ENCODE peak calls at places on chromosomes 13 and 19, in seven cellular contexts. K is CD4-positive, alpha-beta T cell; O is WERI-Rb-1; N is T-helper 1 cell; R is WTC11; G is activated gamma-delta T cell treated with anti-CD3 and anti-CD28 coated beads, Interleukin-2, amount 50 U/mL, for 16 hours; X is NCI-H1694 treated with DMSO at 0.1 percent for 48 hours. M is an unnamed sample.

GRCh38 chr13:94291631-94292322 is 187.7 kb downstream of the DCT start:
- DNase-seq in X (no peak), O (no peak), K (no peak), R (no peak), N (no peak), G (no peak), M (no peak)

GRCh38 chr19:510606-511100 is 3.4 kb downstream of the TPGS1 start:
- DNase-seq in N (peak), G (peak), O (peak), R (peak), K (peak), X (peak), M (peak)

GRCh38 chr19:572891-573825 is 762 bp downstream of the BSG start:
- DNase-seq in X (no peak), K (no peak), O (peak), R (no peak), G (no peak), N (no peak), M (no peak)

GRCh38 chr19:6970478-6970877 is 50.8 kb downstream of the MBD3L2B start:
- DNase-seq in X (no peak), G (no peak), R (no peak), K (no peak), N (no peak), O (no peak), M (no peak)

GRCh38 chr13:33764716-33765115 is 53.2 kb upstream of the RFC3 start:
- DNase-seq in O (no peak), N (no peak), X (no peak), G (no peak), R (no peak), K (no peak), M (no peak)

GRCh38 chr13:87527036-87527435 is 144.1 kb upstream of the SLITRK5 start:
- DNase-seq in O (peak), X (no peak), N (no peak), G (no peak), R (no peak), K (no peak), M (no peak)

GRCh38 chr19:28142258-28142657 is 1070.7 kb downstream of the UQCRFS1 start:
- DNase-seq in O (no peak), N (no peak), X (no peak), K (no peak), G (no peak), R (no peak), M (no peak)

GRCh38 chr13:110507678-110508381 is 53.7 kb downstream of the RAB20 start:
- DNase-seq in K (no peak), R (no peak), G (no peak), X (no peak), O (no peak), N (no peak), M (no peak)

GRCh38 chr19:42816901-42817300 is 51.4 kb upstream of the PSG8 start:
- DNase-seq in G (no peak), R (no peak), X (no peak), K (no peak), N (no peak), O (no peak), M (no peak)

GRCh38 chr13:23440821-23441608 is 7.5 kb upstream of the SACS start:
- DNase-seq in R (no peak), X (no peak), N (no peak), G (no peak), O (no peak), K (no peak), M (no peak)

GRCh38 chr13:80562423-80562822 is 221.5 kb upstream of the SPRY2 start:
- DNase-seq in X (no peak), K (no peak), R (no peak), O (no peak), G (no peak), N (no peak), M (no peak)

GRCh38 chr13:30346159-30346788 is 38.9 kb upstream of the KATNAL1 start:
- DNase-seq in R (no peak), K (peak), O (no peak), X (no peak), G (peak), N (peak), M (peak)

GRCh38 chr13:27203854-27204253 is 32.2 kb upstream of the USP12 start:
- DNase-seq in X (no peak), N (no peak), G (no peak), O (no peak), R (no peak), K (no peak), M (no peak)

GRCh38 chr19:42269518-42270345 is 680 bp downstream of the CIC start:
- DNase-seq in N (no peak), X (no peak), O (no peak), K (no peak), R (no peak), G (no peak), M (no peak)

GRCh38 chr13:28568286-28568685 is 73.4 kb upstream of the FLT1 start:
- DNase-seq in O (no peak), N (no peak), X (peak), R (no peak), K (no peak), G (no peak), M (no peak)

GRCh38 chr13:111330211-111330610 is 9.8 kb downstream of the TEX29 start:
- DNase-seq in G (no peak), N (no peak), R (no peak), O (no peak), X (no peak), K (no peak), M (no peak)

GRCh38 chr19:18205180-18205915 is 1.5 kb upstream of the RAB3A start:
- DNase-seq in G (peak), O (peak), K (peak), X (peak), N (no peak), R (peak), M (no peak)

GRCh38 chr13:47478985-47479384 is 522.1 kb downstream of the SUCLA2 start:
- DNase-seq in O (no peak), R (no peak), N (no peak), G (no peak), X (no peak), K (no peak), M (no peak)

GRCh38 chr13:23182142-23182541 is 1.4 kb downstream of the SGCG start:
- DNase-seq in X (no peak), K (no peak), R (no peak), O (no peak), G (no peak), N (no peak), M (no peak)

M was measured in activated T-helper 9 cell treated with anti-CD3 and anti-CD28 coated beads, Interleukin-2, amount 50 U/mL, for 16 hours.